ENCODE peak calls at places on chromosomes 7 and 10, in eight cellular contexts. L is RWPE1; M is osteocyte; Z is AG08396; G is stimulated activated CD4-positive, alpha-beta T cell treated with anti-CD3 and anti-CD28 coated beads, Interleukin-12 subunit alpha, Interleukin-12 subunit beta, amount 100 ng/mL, for 4 hours; U is glutamatergic neuron; X is activated naive CD4-positive, alpha-beta T cell treated with anti-CD3 and anti-CD28 coated beads, Interleukin-2, amount 10 ng/mL, durations not matched to agents 7 days and 5 days; Q is posterior vena cava. D is an unnamed sample.

GRCh38 chr10:119782981-119783664 is 57.3 kb downstream of the INPP5F start:
- DNase-seq in L (no peak), M (no peak), Z (no peak), G (no peak), U (no peak), X (no peak), Q (no peak), D (no peak)

GRCh38 chr7:100629117-100629711 is 12.1 kb downstream of the TFR2 start:
- DNase-seq in L (no peak), M (no peak), Z (no peak), G (no peak), U (peak), X (peak), Q (no peak), D (no peak)

GRCh38 chr7:2761801-2762497 is 73.9 kb downstream of the AMZ1 start:
- DNase-seq in L (no peak), M (no peak), Z (no peak), G (no peak), U (no peak), X (no peak), Q (no peak), D (no peak)

GRCh38 chr7:42692609-42693008 is 219.3 kb downstream of the C7orf25 start:
- DNase-seq in L (no peak), M (no peak), Z (no peak), G (no peak), U (no peak), X (no peak), Q (no peak), D (no peak)

GRCh38 chr10:110803830-110804338 is 67.8 kb upstream of the PDCD4 start:
- DNase-seq in L (peak), M (no peak), Z (peak), G (peak), U (peak), X (peak), Q (no peak), D (no peak)

GRCh38 chr10:43899224-43899959 is 250.7 kb upstream of the ZNF32 start:
- DNase-seq in L (no peak), M (no peak), Z (no peak), G (no peak), U (no peak), X (no peak), Q (peak), D (no peak)

GRCh38 chr7:122211362-122211761 is 67.3 kb upstream of the AASS start:
- DNase-seq in L (no peak), M (no peak), Z (no peak), G (no peak), U (no peak), X (no peak), Q (no peak), D (no peak)

GRCh38 chr10:5861269-5862031 is 28.2 kb downstream of the ANKRD16 start:
- DNase-seq in L (peak), M (no peak), Z (peak), G (no peak), U (no peak), X (no peak), Q (no peak), D (peak)

GRCh38 chr7:5526190-5527037 is 102.8 kb upstream of the TNRC18 start:
- DNase-seq in L (peak), M (no peak), Z (no peak), G (peak), U (no peak), X (peak), Q (no peak), D (peak)

GRCh38 chr10:3886666-3887251 is 101.8 kb upstream of the KLF6 start:
- DNase-seq in L (peak), M (no peak), Z (peak), G (no peak), U (no peak), X (no peak), Q (no peak), D (no peak)

GRCh38 chr7:38178695-38179344 is 775 bp downstream of the STARD3NL start:
- DNase-seq in L (no peak), M (no peak), Z (peak), G (no peak), U (no peak), X (no peak), Q (no peak), D (peak)

GRCh38 chr7:99036531-99037175 is 107.3 kb downstream of the SMURF1 start:
- DNase-seq in L (no peak), M (no peak), Z (peak), G (no peak), U (peak), X (no peak), Q (peak), D (no peak)

GRCh38 chr7:70787275-70787674 is 344.7 kb upstream of the GALNT17 start:
- DNase-seq in L (no peak), M (no peak), Z (no peak), G (no peak), U (peak), X (no peak), Q (no peak), D (no peak)

GRCh38 chr10:74022941-74023629 is 25.2 kb downstream of the VCL start:
- DNase-seq in L (no peak), M (no peak), Z (no peak), G (no peak), U (no peak), X (no peak), Q (no peak), D (no peak)

GRCh38 chr7:20835111-20835750 is 48.5 kb upstream of the SP8 start:
- DNase-seq in L (no peak), M (no peak), Z (no peak), G (no peak), U (no peak), X (no peak), Q (no peak), D (no peak)

GRCh38 chr7:110356438-110356837 is 734.5 kb upstream of the LRRN3 start:
- DNase-seq in L (no peak), M (no peak), Z (no peak), G (no peak), U (no peak), X (no peak), Q (no peak), D (no peak)

D was measured in LoVo.